ENCODE peak calls at places on chromosome 7, in eight cellular contexts. Z is A549, C is tibial nerve, L is K562, E is H1, R is transverse colon, W is sigmoid colon, V is HepG2. N is an unnamed sample.
A peak's percentile ranks its signal among the peaks of the same experiment; 100 is the strongest.

GRCh38 chr7:48312151-48312550 is 140.9 kb downstream of the ABCA13 start:
- DNase-seq in Z (no peak), C (no peak), L (no peak), E (no peak), R (no peak), W (no peak), V (no peak), N (no peak)

GRCh38 chr7:34869016-34869415 is 168.3 kb downstream of the DPY19L1 start:
- DNase-seq in Z (no peak), C (no peak), L (no peak), E (no peak), R (no peak), W (no peak), V (no peak), N (no peak)

GRCh38 chr7:148700693-148701092 is 2.0 kb downstream of the CUL1 start:
- DNase-seq in Z (no peak), C (no peak), L (peak; percentile 60), E (no peak), R (peak; percentile 20), W (no peak), V (no peak), N (no peak)

GRCh38 chr7:1883031-1883761 is 213.1 kb downstream of the ELFN1 start:
- DNase-seq in Z (peak; percentile 82), C (no peak), L (peak; percentile 61), E (peak; percentile 60), R (no peak), W (no peak), V (no peak), N (no peak)

GRCh38 chr7:30888783-30889182 is 22.9 kb upstream of the AQP1 start:
- DNase-seq in Z (no peak), C (no peak), L (no peak), E (no peak), R (no peak), W (peak; percentile 79), V (no peak), N (no peak)

GRCh38 chr7:39300276-39300675 is 265.9 kb upstream of the YAE1 start:
- DNase-seq in Z (no peak), C (no peak), L (no peak), E (no peak), R (no peak), W (no peak), V (no peak), N (no peak)

GRCh38 chr7:82428186-82428961 is 15.2 kb downstream of the CACNA2D1 start:
- DNase-seq in Z (no peak), C (no peak), L (no peak), E (no peak), R (no peak), W (no peak), V (no peak), N (no peak)

GRCh38 chr7:2698581-2699288 is 10.7 kb downstream of the AMZ1 start:
- DNase-seq in Z (no peak), C (no peak), L (no peak), E (no peak), R (no peak), W (no peak), V (no peak), N (no peak)

GRCh38 chr7:20199015-20199737 is 18.0 kb downstream of the MACC1 start:
- DNase-seq in Z (no peak), C (no peak), L (peak; percentile 23), E (no peak), R (peak; percentile 85), W (no peak), V (no peak), N (peak; percentile 34)

DNA sequence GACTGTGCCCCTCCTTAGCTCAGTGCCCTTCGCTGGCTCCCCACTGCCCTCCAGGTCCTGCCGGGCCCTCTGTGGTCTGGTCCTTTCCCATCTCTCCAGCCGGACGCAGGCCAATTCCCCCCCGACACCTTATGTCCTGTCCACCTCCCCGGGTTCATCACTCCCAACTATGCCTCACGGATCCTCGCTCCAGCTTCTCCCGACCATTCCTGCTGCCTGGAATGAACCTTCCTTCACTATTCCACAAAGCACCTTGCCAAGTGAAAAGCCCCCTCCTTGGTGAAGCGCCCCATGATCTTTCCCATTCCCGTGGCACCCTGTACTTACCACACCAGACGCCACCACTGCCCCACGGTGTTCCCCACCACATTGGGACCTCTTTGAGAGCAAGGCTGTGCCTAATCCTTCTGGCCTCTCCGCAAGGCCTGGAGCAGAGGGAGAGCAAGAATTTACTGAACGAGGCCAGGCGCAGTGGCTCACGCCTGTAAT is 47.2 kb downstream of the TMEM270 start:
- DNase-seq in Z (no peak), C (peak; percentile 5), L (no peak), E (no peak), R (no peak), W (peak; percentile 60), V (no peak), N (peak; percentile 14)
- TF ChIP-seq EP300 in Z (no peak), C (no peak), L (no peak), E (no peak), R (no peak), W (no peak), V (no peak), N (no peak)

GRCh38 chr7:36128448-36129047 is 24.5 kb upstream of the EEPD1 start:
- DNase-seq in Z (peak; percentile 77), C (peak; percentile 52), L (peak; percentile 29), E (no peak), R (peak; percentile 86), W (peak; percentile 95), V (peak; percentile 76), N (peak; percentile 91)
- TF ChIP-seq POLR2A in Z (no peak), C (no peak), L (no peak), E (no peak), R (no peak), W (no peak), V (no peak), N (no peak)

GRCh38 chr7:139635521-139636240 is 112.2 kb downstream of the CLEC2L start:
- DNase-seq in Z (no peak), C (no peak), L (no peak), E (no peak), R (no peak), W (no peak), V (no peak), N (no peak)
- TF ChIP-seq EP300 in Z (no peak), C (no peak), L (no peak), E (no peak), R (no peak), W (no peak), V (no peak), N (no peak)

DNA sequence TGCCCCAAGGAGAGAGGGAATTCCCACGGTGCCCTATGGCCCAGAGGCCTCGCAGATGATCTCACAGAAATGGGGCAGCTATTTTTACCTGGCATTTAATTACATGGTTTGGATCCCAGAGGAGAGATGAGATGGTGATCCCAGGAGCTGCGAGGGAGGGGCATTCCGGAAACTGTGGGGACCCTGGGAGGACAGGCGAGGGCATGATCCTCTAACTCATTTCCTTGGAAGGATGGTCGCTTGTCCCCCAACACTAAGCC is 9.4 kb downstream of the SH2B2 start:
- DNase-seq in Z (no peak), C (no peak), L (no peak), E (no peak), R (no peak), W (no peak), V (no peak), N (no peak)
- TF ChIP-seq POLR2A in Z (no peak), C (no peak), L (no peak), E (no peak), R (no peak), W (no peak), V (no peak), N (no peak)

GRCh38 chr7:50196719-50197118 is 103.7 kb upstream of the ZPBP start:
- DNase-seq in Z (no peak), C (no peak), L (no peak), E (no peak), R (no peak), W (no peak), V (peak; percentile 4), N (no peak)

GRCh38 chr7:50202052-50202555 is 102.4 kb upstream of the IKZF1 start:
- DNase-seq in Z (no peak), C (no peak), L (no peak), E (no peak), R (no peak), W (no peak), V (peak; percentile 76), N (no peak)

GRCh38 chr7:50203521-50203920 is 101.0 kb upstream of the IKZF1 start:
- DNase-seq in Z (no peak), C (no peak), L (no peak), E (no peak), R (no peak), W (no peak), V (no peak), N (no peak)

GRCh38 chr7:50199824-50200223 is 104.7 kb upstream of the IKZF1 start:
- DNase-seq in Z (no peak), C (no peak), L (no peak), E (no peak), R (no peak), W (no peak), V (no peak), N (no peak)

DNA sequence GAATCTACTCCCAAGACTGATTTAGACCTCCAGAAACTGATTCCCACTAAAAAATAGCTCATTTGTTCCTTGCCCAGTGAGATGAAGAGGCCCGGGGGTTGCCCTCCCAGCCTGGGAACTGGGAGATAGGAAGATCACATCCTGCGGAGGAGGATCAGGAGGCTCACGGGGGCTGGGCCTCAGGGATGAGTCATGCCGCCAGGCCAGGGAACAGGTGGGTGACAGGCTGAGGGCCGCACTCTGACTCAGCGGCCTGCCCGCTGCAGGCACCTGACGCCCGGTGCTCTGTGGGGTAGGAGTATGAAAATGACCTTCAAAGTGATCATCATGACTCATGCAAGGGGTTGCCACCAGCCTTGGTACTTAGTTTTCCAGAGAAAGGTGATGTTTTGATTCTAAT is 104.5 kb upstream of the ZPBP start:
- DNase-seq in Z (no peak), C (no peak), L (peak; percentile 94), E (peak; percentile 59), R (no peak), W (no peak), V (peak; percentile 58), N (no peak)
- TF ChIP-seq EP300 in Z (no peak), C (no peak), L (peak; percentile 79), E (no peak), R (no peak), W (no peak), V (no peak), N (no peak)